ENCODE peak calls at places on chromosomes 16 and 17, in nine cellular contexts. One of them, this sample, is unnamed.

GRCh38 chr17:259341-259976 is 78.0 kb upstream of the DOC2B start:
- DNase-seq in SK-N-MC: no peak
- DNase-seq in transverse colon: no peak
- DNase-seq in GM12891: no peak
- DNase-seq in Panc1: no peak
- DNase-seq in K562: no peak
- DNase-seq in H1: peak
- DNase-seq in HCT116: no peak
- DNase-seq in sigmoid colon: peak
- DNase-seq in this sample: no peak

GRCh38 chr16:12496181-12496580 is 307.5 kb downstream of the CPPED1 start:
- DNase-seq in SK-N-MC: no peak
- DNase-seq in transverse colon: no peak
- DNase-seq in GM12891: no peak
- DNase-seq in Panc1: no peak
- DNase-seq in K562: no peak
- DNase-seq in H1: no peak
- DNase-seq in HCT116: no peak
- DNase-seq in sigmoid colon: no peak
- DNase-seq in this sample: no peak

GRCh38 chr16:66315210-66315825 is 51.2 kb upstream of the CDH5 start:
- DNase-seq in SK-N-MC: peak
- DNase-seq in transverse colon: peak
- DNase-seq in GM12891: peak
- DNase-seq in Panc1: peak
- DNase-seq in K562: peak
- DNase-seq in H1: peak
- DNase-seq in HCT116: peak
- DNase-seq in sigmoid colon: peak
- DNase-seq in this sample: peak

GRCh38 chr16:87188104-87188503 is 129.1 kb downstream of the C16orf95 start:
- DNase-seq in SK-N-MC: no peak
- DNase-seq in transverse colon: no peak
- DNase-seq in GM12891: no peak
- DNase-seq in Panc1: no peak
- DNase-seq in K562: no peak
- DNase-seq in H1: no peak
- DNase-seq in HCT116: no peak
- DNase-seq in sigmoid colon: no peak
- DNase-seq in this sample: no peak

GRCh38 chr16:81703177-81704155 is 75.6 kb upstream of the PLCG2 start:
- DNase-seq in SK-N-MC: no peak
- DNase-seq in transverse colon: no peak
- DNase-seq in GM12891: no peak
- DNase-seq in Panc1: no peak
- DNase-seq in K562: no peak
- DNase-seq in H1: no peak
- DNase-seq in HCT116: peak
- DNase-seq in sigmoid colon: no peak
- DNase-seq in this sample: no peak

GRCh38 chr17:58060596-58061191 is 22.5 kb upstream of the DYNLL2 start:
- DNase-seq in SK-N-MC: no peak
- DNase-seq in transverse colon: peak
- DNase-seq in GM12891: no peak
- DNase-seq in Panc1: no peak
- DNase-seq in K562: no peak
- DNase-seq in H1: no peak
- DNase-seq in HCT116: no peak
- DNase-seq in sigmoid colon: peak
- DNase-seq in this sample: no peak

GRCh38 chr17:47800686-47801085 is 20.9 kb downstream of the OSBPL7 start:
- DNase-seq in SK-N-MC: no peak
- DNase-seq in transverse colon: no peak
- DNase-seq in GM12891: no peak
- DNase-seq in Panc1: no peak
- DNase-seq in K562: no peak
- DNase-seq in H1: no peak
- DNase-seq in HCT116: no peak
- DNase-seq in sigmoid colon: no peak
- DNase-seq in this sample: no peak

GRCh38 chr17:65134035-65134434 is 3.1 kb upstream of the RGS9 start:
- DNase-seq in SK-N-MC: no peak
- DNase-seq in transverse colon: no peak
- DNase-seq in GM12891: no peak
- DNase-seq in Panc1: no peak
- DNase-seq in K562: no peak
- DNase-seq in H1: no peak
- DNase-seq in HCT116: no peak
- DNase-seq in sigmoid colon: no peak
- DNase-seq in this sample: no peak

GRCh38 chr17:9811086-9811485 is 10.8 kb downstream of the GSG1L2 start:
- DNase-seq in SK-N-MC: no peak
- DNase-seq in transverse colon: no peak
- DNase-seq in GM12891: no peak
- DNase-seq in Panc1: no peak
- DNase-seq in K562: no peak
- DNase-seq in H1: no peak
- DNase-seq in HCT116: no peak
- DNase-seq in sigmoid colon: no peak
- DNase-seq in this sample: no peak

GRCh38 chr16:30342751-30343490 is 12.2 kb downstream of the CD2BP2 start:
- DNase-seq in SK-N-MC: no peak
- DNase-seq in transverse colon: no peak
- DNase-seq in GM12891: no peak
- DNase-seq in Panc1: no peak
- DNase-seq in K562: no peak
- DNase-seq in H1: no peak
- DNase-seq in HCT116: no peak
- DNase-seq in sigmoid colon: no peak
- DNase-seq in this sample: no peak

GRCh38 chr17:66691644-66692500 is 143.0 kb upstream of the CACNG5 start:
- DNase-seq in SK-N-MC: no peak
- DNase-seq in transverse colon: no peak
- DNase-seq in GM12891: no peak
- DNase-seq in Panc1: peak
- DNase-seq in K562: no peak
- DNase-seq in H1: no peak
- DNase-seq in HCT116: no peak
- DNase-seq in sigmoid colon: no peak
- DNase-seq in this sample: no peak

GRCh38 chr16:57384248-57385070 is 12.2 kb downstream of the CX3CL1 start:
- DNase-seq in SK-N-MC: no peak
- DNase-seq in transverse colon: peak
- DNase-seq in GM12891: no peak
- DNase-seq in Panc1: no peak
- DNase-seq in K562: no peak
- DNase-seq in H1: no peak
- DNase-seq in HCT116: no peak
- DNase-seq in sigmoid colon: no peak
- DNase-seq in this sample: no peak

GRCh38 chr16:66910175-66910940 is 8.3 kb downstream of the CDH16 start:
- DNase-seq in SK-N-MC: no peak
- DNase-seq in transverse colon: no peak
- DNase-seq in GM12891: no peak
- DNase-seq in Panc1: no peak
- DNase-seq in K562: no peak
- DNase-seq in H1: no peak
- DNase-seq in HCT116: no peak
- DNase-seq in sigmoid colon: no peak
- DNase-seq in this sample: no peak

GRCh38 chr16:2035431-2036199 is 8.9 kb downstream of the NHERF2 start:
- DNase-seq in SK-N-MC: no peak
- DNase-seq in transverse colon: peak
- DNase-seq in GM12891: no peak
- DNase-seq in Panc1: no peak
- DNase-seq in K562: no peak
- DNase-seq in H1: no peak
- DNase-seq in HCT116: no peak
- DNase-seq in sigmoid colon: peak
- DNase-seq in this sample: no peak

GRCh38 chr16:69225136-69225535 is 38.2 kb downstream of the SNTB2 start:
- DNase-seq in SK-N-MC: no peak
- DNase-seq in transverse colon: no peak
- DNase-seq in GM12891: no peak
- DNase-seq in Panc1: no peak
- DNase-seq in K562: no peak
- DNase-seq in H1: no peak
- DNase-seq in HCT116: no peak
- DNase-seq in sigmoid colon: no peak
- DNase-seq in this sample: no peak

DNA sequence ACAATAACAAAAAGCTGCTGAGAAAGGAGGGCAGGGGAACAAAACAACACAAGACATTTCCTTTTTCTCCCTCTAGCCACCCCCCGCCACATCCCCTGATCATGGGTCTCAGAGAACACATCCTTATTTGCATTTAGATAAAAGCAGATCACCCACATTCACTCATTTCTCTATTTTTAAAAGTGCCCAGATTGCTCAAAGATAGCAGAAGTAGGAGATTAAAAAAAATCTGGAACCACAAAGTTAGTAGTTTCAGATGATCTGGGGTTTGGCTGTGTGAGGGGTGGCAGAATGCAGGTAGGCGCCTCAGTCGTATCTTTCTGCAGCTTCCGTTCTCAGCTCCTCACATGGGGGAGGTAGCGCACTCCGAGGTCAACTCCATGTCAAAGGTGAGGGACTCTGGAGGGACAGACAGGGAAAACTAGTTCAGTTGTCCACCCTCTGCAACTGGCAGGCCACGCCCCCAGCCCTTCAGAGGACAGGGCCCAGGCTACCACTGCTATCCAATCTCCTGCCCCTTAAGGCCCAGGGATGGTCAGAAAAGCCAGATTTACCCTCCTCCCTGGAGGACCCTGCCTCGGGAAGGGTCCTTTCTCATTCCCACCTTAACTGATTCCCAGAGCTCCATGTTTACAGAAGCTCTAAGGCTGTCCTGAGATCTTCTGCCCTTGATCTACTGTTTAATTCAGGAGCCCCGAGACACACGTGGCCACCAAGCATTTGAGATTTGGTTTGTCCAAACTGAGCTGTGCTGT is 27.3 kb downstream of the STAT5A start:
- DNase-seq in SK-N-MC: no peak
- DNase-seq in transverse colon: peak
- DNase-seq in GM12891: no peak
- DNase-seq in Panc1: no peak
- DNase-seq in K562: peak
- DNase-seq in H1: no peak
- DNase-seq in HCT116: no peak
- DNase-seq in sigmoid colon: no peak
- DNase-seq in this sample: no peak
- TF ChIP-seq POLR2AphosphoS5 in SK-N-MC: no peak
- TF ChIP-seq POLR2AphosphoS5 in transverse colon: no peak
- TF ChIP-seq POLR2AphosphoS5 in GM12891: no peak
- TF ChIP-seq POLR2AphosphoS5 in Panc1: no peak
- TF ChIP-seq POLR2AphosphoS5 in K562: peak
- TF ChIP-seq POLR2AphosphoS5 in H1: no peak
- TF ChIP-seq POLR2AphosphoS5 in HCT116: no peak
- TF ChIP-seq POLR2AphosphoS5 in sigmoid colon: no peak
- TF ChIP-seq POLR2AphosphoS5 in this sample: no peak

DNA sequence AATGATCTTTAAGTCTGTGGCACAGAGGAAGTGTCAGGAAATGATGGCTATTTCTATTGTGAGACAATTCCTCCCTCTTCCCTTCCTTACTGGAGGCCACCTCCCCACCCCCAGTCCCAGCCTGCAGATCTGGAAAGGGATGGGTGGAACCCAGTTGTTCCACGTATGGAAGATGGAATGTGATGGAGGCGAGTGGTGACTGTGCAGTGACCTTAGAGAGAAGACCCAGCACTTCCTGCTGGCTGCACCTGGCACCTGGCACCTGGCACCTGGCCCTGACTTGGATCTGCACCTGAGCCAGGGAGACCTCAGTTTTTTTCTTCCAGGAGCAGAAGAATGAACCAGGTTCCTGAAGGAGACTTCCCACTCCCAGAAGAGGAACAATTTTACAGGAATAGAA is 33.0 kb upstream of the TMC5 start:
- DNase-seq in SK-N-MC: no peak
- DNase-seq in transverse colon: peak
- DNase-seq in GM12891: no peak
- DNase-seq in Panc1: no peak
- DNase-seq in K562: no peak
- DNase-seq in H1: no peak
- DNase-seq in HCT116: peak
- DNase-seq in sigmoid colon: no peak
- DNase-seq in this sample: no peak
- TF ChIP-seq POLR2AphosphoS5 in SK-N-MC: no peak
- TF ChIP-seq POLR2AphosphoS5 in transverse colon: no peak
- TF ChIP-seq POLR2AphosphoS5 in GM12891: no peak
- TF ChIP-seq POLR2AphosphoS5 in Panc1: no peak
- TF ChIP-seq POLR2AphosphoS5 in K562: no peak
- TF ChIP-seq POLR2AphosphoS5 in H1: no peak
- TF ChIP-seq POLR2AphosphoS5 in HCT116: peak
- TF ChIP-seq POLR2AphosphoS5 in sigmoid colon: no peak
- TF ChIP-seq POLR2AphosphoS5 in this sample: no peak

DNA sequence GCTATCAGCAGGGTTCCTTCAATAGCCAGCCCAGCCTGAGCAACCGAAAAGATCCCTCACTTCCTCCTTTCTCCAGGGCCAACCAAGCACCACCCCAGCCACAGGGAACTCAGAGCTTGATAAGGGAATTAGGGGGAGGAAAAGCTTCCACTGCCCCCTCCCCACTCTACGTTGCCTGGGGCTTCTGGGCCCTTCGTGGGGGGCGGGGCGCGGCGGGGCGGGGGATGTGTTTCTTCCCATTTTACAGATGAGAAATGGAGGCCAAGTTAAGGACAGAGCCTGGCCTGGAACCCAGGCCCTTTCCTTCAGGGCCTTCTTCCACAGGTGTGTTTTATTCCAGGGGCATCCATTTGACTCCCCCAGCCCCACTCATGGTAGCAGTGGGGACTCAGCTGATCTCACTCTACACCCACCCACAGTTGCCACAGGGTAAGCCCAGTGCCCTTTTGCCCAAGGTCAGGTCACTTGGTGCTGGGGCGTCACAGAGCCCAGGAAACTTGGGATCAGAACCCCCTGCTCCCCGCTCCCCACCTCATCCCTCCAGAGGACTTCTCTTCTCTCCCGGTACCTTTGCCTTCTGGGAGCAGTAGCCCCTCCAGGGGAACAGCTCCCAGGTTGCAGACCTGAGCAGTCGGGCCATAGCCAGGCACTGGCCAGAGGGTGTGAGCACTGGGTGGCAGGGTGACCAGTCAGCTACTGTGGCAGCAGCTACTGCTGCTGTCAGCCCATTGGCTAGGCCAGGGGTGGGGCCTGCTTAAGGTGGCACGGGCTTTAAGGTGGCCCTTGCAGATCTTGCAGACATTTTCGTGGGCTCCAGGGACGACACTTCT is at the start of gene LDHD:
- DNase-seq in SK-N-MC: no peak
- DNase-seq in transverse colon: peak
- DNase-seq in GM12891: no peak
- DNase-seq in Panc1: no peak
- DNase-seq in K562: peak
- DNase-seq in H1: peak
- DNase-seq in HCT116: peak
- DNase-seq in sigmoid colon: peak
- DNase-seq in this sample: no peak
- TF ChIP-seq POLR2AphosphoS5 in SK-N-MC: no peak
- TF ChIP-seq POLR2AphosphoS5 in transverse colon: peak
- TF ChIP-seq POLR2AphosphoS5 in GM12891: no peak
- TF ChIP-seq POLR2AphosphoS5 in Panc1: peak
- TF ChIP-seq POLR2AphosphoS5 in K562: no peak
- TF ChIP-seq POLR2AphosphoS5 in H1: peak
- TF ChIP-seq POLR2AphosphoS5 in HCT116: peak
- TF ChIP-seq POLR2AphosphoS5 in sigmoid colon: peak
- TF ChIP-seq POLR2AphosphoS5 in this sample: no peak

GRCh38 chr17:73293480-73293911 is 18.3 kb downstream of the CDC42EP4 start:
- DNase-seq in SK-N-MC: no peak
- DNase-seq in transverse colon: peak
- DNase-seq in GM12891: no peak
- DNase-seq in Panc1: no peak
- DNase-seq in K562: no peak
- DNase-seq in H1: no peak
- DNase-seq in HCT116: peak
- DNase-seq in sigmoid colon: peak
- DNase-seq in this sample: no peak
- TF ChIP-seq POLR2AphosphoS5 in SK-N-MC: no peak
- TF ChIP-seq POLR2AphosphoS5 in transverse colon: no peak
- TF ChIP-seq POLR2AphosphoS5 in GM12891: no peak
- TF ChIP-seq POLR2AphosphoS5 in Panc1: no peak
- TF ChIP-seq POLR2AphosphoS5 in K562: no peak
- TF ChIP-seq POLR2AphosphoS5 in H1: no peak
- TF ChIP-seq POLR2AphosphoS5 in HCT116: no peak
- TF ChIP-seq POLR2AphosphoS5 in sigmoid colon: peak
- TF ChIP-seq POLR2AphosphoS5 in this sample: no peak

This sample was measured in GM12892.